ENCODE peak calls at places on chromosomes 12 and 14, in six cellular contexts. R, I, M, J, U and O are unnamed samples.

GRCh38 chr12:69366796-69367195 is 7.3 kb downstream of the YEATS4 start:
- DNase-seq in R (no peak), I (no peak), M (no peak), J (no peak), U (no peak), O (no peak)

GRCh38 chr12:88247241-88247643 is 105.1 kb downstream of the TMTC3 start:
- DNase-seq in R (no peak), I (no peak), M (no peak), J (no peak), U (no peak), O (no peak)

GRCh38 chr12:108508243-108508642 is 6.8 kb upstream of the FICD start:
- DNase-seq in R (no peak), I (no peak), M (no peak), J (no peak), U (no peak), O (no peak)

GRCh38 chr12:93790472-93791152 is 113.4 kb downstream of the CRADD start:
- DNase-seq in R (no peak), I (peak; percentile 73), M (no peak), J (no peak), U (no peak), O (no peak)

GRCh38 chr14:100078997-100079561 is 13.9 kb downstream of the EVL start:
- DNase-seq in R (peak; percentile 42), I (no peak), M (peak; percentile 14), J (no peak), U (no peak), O (peak; percentile 39)

GRCh38 chr14:69268223-69268622 is 8.3 kb downstream of the GALNT16 start:
- DNase-seq in R (no peak), I (no peak), M (no peak), J (no peak), U (no peak), O (no peak)

GRCh38 chr12:108613548-108613947 is 15.7 kb upstream of the TMEM119 start:
- DNase-seq in R (no peak), I (peak; percentile 29), M (no peak), J (no peak), U (no peak), O (peak; percentile 46)

GRCh38 chr14:96639550-96639949 is 137.4 kb downstream of the PAPOLA start:
- DNase-seq in R (no peak), I (no peak), M (no peak), J (no peak), U (no peak), O (no peak)

GRCh38 chr12:53227341-53227740 is 4.7 kb downstream of the RARG start:
- DNase-seq in R (no peak), I (no peak), M (no peak), J (no peak), U (no peak), O (no peak)

GRCh38 chr14:88189040-88189839 is 133.8 kb downstream of the KCNK10 start:
- DNase-seq in R (peak; percentile 87), I (peak; percentile 84), M (peak; percentile 53), J (peak; percentile 85), U (peak; percentile 84), O (peak; percentile 58)

GRCh38 chr12:110345963-110346362 is 57.5 kb downstream of the ANAPC7 start:
- DNase-seq in R (no peak), I (no peak), M (no peak), J (no peak), U (no peak), O (no peak)

GRCh38 chr12:13049816-13050215 is 5.6 kb downstream of the FAM234B start:
- DNase-seq in R (no peak), I (no peak), M (no peak), J (no peak), U (no peak), O (no peak)

GRCh38 chr12:58310828-58311273 is 369.5 kb downstream of the ATP23 start:
- DNase-seq in R (no peak), I (peak; percentile 21), M (no peak), J (no peak), U (no peak), O (no peak)

GRCh38 chr12:27821259-27821973 is 41.4 kb upstream of the MANSC4 start:
- DNase-seq in R (peak; percentile 83), I (peak; percentile 70), M (peak; percentile 86), J (peak; percentile 25), U (no peak), O (peak; percentile 47)

GRCh38 chr12:104276192-104277131 is 27.1 kb upstream of the EID3 start:
- DNase-seq in R (no peak), I (no peak), M (peak; percentile 36), J (no peak), U (no peak), O (peak; percentile 50)

GRCh38 chr12:50190859-50191258 is 23.7 kb upstream of the CERS5 start:
- DNase-seq in R (no peak), I (no peak), M (no peak), J (no peak), U (no peak), O (no peak)

GRCh38 chr14:53900499-53900898 is 56.1 kb downstream of the BMP4 start:
- DNase-seq in R (no peak), I (no peak), M (no peak), J (peak; percentile 64), U (no peak), O (no peak)

GRCh38 chr14:54570651-54571415 is 3.9 kb downstream of the SAMD4A start:
- DNase-seq in R (no peak), I (no peak), M (no peak), J (no peak), U (no peak), O (no peak)

GRCh38 chr14:52032196-52032865 is 36.5 kb downstream of the NID2 start:
- DNase-seq in R (no peak), I (no peak), M (no peak), J (no peak), U (no peak), O (no peak)

GRCh38 chr12:104136577-104136976 is 1.4 kb downstream of the NFYB start:
- DNase-seq in R (no peak), I (no peak), M (no peak), J (no peak), U (no peak), O (no peak)

GRCh38 chr12:90246673-90247072 is 538.0 kb upstream of the ATP2B1 start:
- DNase-seq in R (no peak), I (no peak), M (no peak), J (no peak), U (no peak), O (no peak)

GRCh38 chr12:50057000-50057841 is at the start of gene ASIC1:
- DNase-seq in R (peak; percentile 88), I (peak; percentile 61), M (peak; percentile 37), J (peak; percentile 61), U (peak; percentile 79), O (peak; percentile 57)

GRCh38 chr14:99270491-99271287 is 1.3 kb downstream of the BCL11B start:
- DNase-seq in R (peak; percentile 81), I (no peak), M (no peak), J (no peak), U (no peak), O (no peak)

GRCh38 chr14:94395900-94396574 is 7.6 kb upstream of the SERPINA1 start:
- DNase-seq in R (no peak), I (peak; percentile 46), M (no peak), J (no peak), U (no peak), O (no peak)

GRCh38 chr14:88301381-88301780 is 21.7 kb downstream of the KCNK10 start:
- DNase-seq in R (no peak), I (no peak), M (no peak), J (no peak), U (no peak), O (no peak)

GRCh38 chr12:94269316-94269999 is 121.1 kb downstream of the PLXNC1 start:
- DNase-seq in R (no peak), I (no peak), M (no peak), J (no peak), U (no peak), O (no peak)

GRCh38 chr14:100193417-100194357 is 34.2 kb upstream of the DEGS2 start:
- DNase-seq in R (peak; percentile 27), I (peak; percentile 46), M (no peak), J (no peak), U (no peak), O (peak; percentile 45)

GRCh38 chr14:38339704-38340103 is 83.8 kb upstream of the CLEC14A start:
- DNase-seq in R (no peak), I (no peak), M (no peak), J (no peak), U (no peak), O (no peak)

GRCh38 chr12:81021834-81022233 is 56.0 kb upstream of the ACSS3 start:
- DNase-seq in R (no peak), I (no peak), M (no peak), J (no peak), U (no peak), O (no peak)

GRCh38 chr14:67674480-67675218 is at the start of gene VTI1B:
- DNase-seq in R (peak; percentile 93), I (peak; percentile 78), M (peak; percentile 56), J (peak; percentile 68), U (peak; percentile 80), O (peak; percentile 90)
- TF ChIP-seq CTCF in R (peak; percentile 29), I (no peak), M (no peak), J (no peak), U (no peak), O (peak; percentile 28)

GRCh38 chr12:96513166-96513565 is 23.8 kb downstream of the CFAP54 start:
- DNase-seq in R (no peak), I (no peak), M (no peak), J (no peak), U (no peak), O (no peak)
- TF ChIP-seq CTCF in R (no peak), I (no peak), M (no peak), J (no peak), U (no peak), O (no peak)

DNA sequence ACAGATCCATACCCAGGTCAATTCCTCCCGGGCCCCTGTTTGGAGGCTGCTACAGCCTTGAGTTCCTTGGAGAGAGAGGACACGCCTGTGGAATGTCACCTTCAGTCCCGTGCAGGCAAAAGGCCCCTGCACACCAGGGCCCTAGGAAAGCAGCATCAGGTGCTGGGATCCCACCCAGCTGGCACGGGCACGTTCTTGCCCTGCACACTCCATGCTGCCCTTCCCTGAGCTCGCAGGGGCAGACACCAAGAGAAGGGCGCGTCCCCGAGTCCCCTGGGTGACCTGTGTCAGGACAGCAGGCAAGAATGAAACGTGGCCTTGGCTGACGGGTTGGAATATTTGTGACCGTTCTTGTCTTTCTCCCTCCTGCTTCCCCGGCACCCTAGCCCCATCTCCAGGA is 67.7 kb downstream of the TSPAN11 start:
- DNase-seq in R (no peak), I (no peak), M (no peak), J (no peak), U (no peak), O (no peak)
- TF ChIP-seq CTCF in R (no peak), I (no peak), M (no peak), J (no peak), U (no peak), O (no peak)

GRCh38 chr12:54616933-54617535 is 17.7 kb downstream of the LACRT start:
- DNase-seq in R (no peak), I (no peak), M (no peak), J (no peak), U (no peak), O (no peak)

GRCh38 chr12:54627304-54627703 is 7.4 kb downstream of the LACRT start:
- DNase-seq in R (no peak), I (no peak), M (no peak), J (no peak), U (no peak), O (no peak)

GRCh38 chr12:54624316-54625279 is 10.1 kb downstream of the LACRT start:
- DNase-seq in R (no peak), I (no peak), M (no peak), J (no peak), U (no peak), O (no peak)

GRCh38 chr12:54628186-54628846 is 6.4 kb downstream of the LACRT start:
- DNase-seq in R (no peak), I (no peak), M (no peak), J (no peak), U (no peak), O (no peak)

GRCh38 chr12:54622463-54623183 is 12.1 kb downstream of the LACRT start:
- DNase-seq in R (no peak), I (no peak), M (peak; percentile 19), J (no peak), U (no peak), O (no peak)
- TF ChIP-seq CTCF in R (peak; percentile 53), I (no peak), M (peak; percentile 41), J (no peak), U (no peak), O (no peak)